ENCODE peak calls at places on chromosomes 1 and 21, in eight cellular contexts. H is iPS DF 19.7, E is HTR-8/SVneo, X is occipital lobe, Z is hepatic stellate cell, Q is brain microvascular endothelial cell, P is fibroblast of lung, B is Peyer's patch. V is an unnamed sample.

GRCh38 chr1:153697873-153698647 is 19.6 kb downstream of the NPR1 start:
- DNase-seq in E (no peak), H (no peak), P (peak), B (peak), X (no peak), Q (no peak), Z (no peak), V (no peak)

GRCh38 chr1:226991920-226992319 is 51.8 kb downstream of the COQ8A start:
- DNase-seq in Q (no peak), P (no peak), B (no peak), X (no peak), E (no peak), Z (no peak), H (no peak), V (no peak)

GRCh38 chr1:197775282-197776262 is at the start of gene DENND1B:
- DNase-seq in Q (no peak), X (peak), H (peak), P (peak), Z (peak), E (peak), B (peak), V (peak)

GRCh38 chr1:5504364-5504740 is 487.9 kb downstream of the NPHP4 start:
- DNase-seq in E (no peak), P (no peak), Z (no peak), H (no peak), Q (no peak), X (no peak), B (no peak), V (no peak)

GRCh38 chr1:115755436-115756370 is 12.8 kb downstream of the CASQ2 start:
- DNase-seq in Q (no peak), Z (no peak), E (no peak), P (no peak), X (no peak), B (no peak), H (no peak), V (no peak)

GRCh38 chr21:44762221-44763049 is 39.2 kb downstream of the UBE2G2 start:
- DNase-seq in Z (no peak), X (no peak), B (no peak), H (no peak), E (no peak), Q (no peak), P (no peak), V (no peak)

GRCh38 chr1:91804546-91805023 is 81.4 kb downstream of the TGFBR3 start:
- DNase-seq in Q (peak), H (no peak), E (no peak), Z (no peak), B (peak), P (peak), X (no peak), V (peak)

GRCh38 chr1:113975211-113975895 is 3.9 kb upstream of the OLFML3 start:
- DNase-seq in Z (no peak), Q (peak), H (no peak), B (no peak), X (no peak), E (no peak), P (no peak), V (no peak)

GRCh38 chr1:17199267-17200044 is 5.5 kb upstream of the PADI1 start:
- DNase-seq in H (no peak), E (no peak), B (peak), Z (no peak), X (no peak), P (no peak), Q (no peak), V (no peak)

GRCh38 chr1:44721521-44722361 is 9.2 kb downstream of the RNU5D-1 start:
- DNase-seq in E (peak), P (peak), Q (peak), X (peak), H (peak), Z (peak), B (peak), V (peak)

GRCh38 chr1:234746798-234747196 is 136.8 kb upstream of the IRF2BP2 start:
- DNase-seq in Z (no peak), H (no peak), B (no peak), X (no peak), E (no peak), P (no peak), Q (no peak), V (no peak)

GRCh38 chr1:32580348-32581017 is 41.3 kb downstream of the ZBTB8A start:
- DNase-seq in X (no peak), Z (no peak), P (no peak), B (no peak), E (no peak), H (no peak), Q (no peak), V (no peak)

GRCh38 chr1:2535981-2536380 is 5.9 kb upstream of the HES5 start:
- DNase-seq in Q (no peak), Z (no peak), B (no peak), E (no peak), H (no peak), X (no peak), P (no peak), V (no peak)

GRCh38 chr1:31668303-31668883 is 23.7 kb upstream of the PEF1 start:
- DNase-seq in X (no peak), B (no peak), Q (no peak), Z (no peak), H (no peak), P (no peak), E (no peak), V (no peak)

GRCh38 chr21:32184485-32184884 is 94.4 kb downstream of the MIS18A start:
- DNase-seq in Z (no peak), B (no peak), P (no peak), E (no peak), H (no peak), Q (no peak), X (no peak), V (no peak)

GRCh38 chr1:110341872-110342331 is 2.7 kb downstream of the RBM15 start:
- DNase-seq in E (no peak), H (no peak), B (peak), Z (no peak), Q (no peak), P (no peak), X (no peak), V (no peak)